ENCODE peak calls at places on chromosomes 1 and 21, in seven cellular contexts. One of them, this sample, is unnamed.

GRCh38 chr21:28207776-28208175 is 784.9 kb downstream of the LTN1 start:
- DNase-seq in cardiac fibroblast: peak
- DNase-seq in pancreas: no peak
- DNase-seq in fibroblast of mammary gland: peak
- DNase-seq in fibroblast of lung: peak
- DNase-seq in uterus: no peak
- DNase-seq in AG09309: peak
- DNase-seq in this sample: no peak

GRCh38 chr1:208216062-208216461 is 28.1 kb downstream of the PLXNA2 start:
- DNase-seq in AG09309: no peak
- DNase-seq in pancreas: no peak
- DNase-seq in fibroblast of mammary gland: peak
- DNase-seq in uterus: no peak
- DNase-seq in fibroblast of lung: peak
- DNase-seq in cardiac fibroblast: peak
- DNase-seq in this sample: no peak

GRCh38 chr1:58922302-58923089 is 138.6 kb upstream of the JUN start:
- DNase-seq in AG09309: no peak
- DNase-seq in cardiac fibroblast: peak
- DNase-seq in fibroblast of mammary gland: peak
- DNase-seq in pancreas: peak
- DNase-seq in fibroblast of lung: peak
- DNase-seq in uterus: peak
- DNase-seq in this sample: no peak

GRCh38 chr21:45335761-45336534 is 48.3 kb upstream of the POFUT2 start:
- DNase-seq in fibroblast of lung: no peak
- DNase-seq in cardiac fibroblast: no peak
- DNase-seq in fibroblast of mammary gland: no peak
- DNase-seq in pancreas: no peak
- DNase-seq in uterus: no peak
- DNase-seq in AG09309: no peak
- DNase-seq in this sample: no peak

GRCh38 chr1:155174334-155175280 is 958 bp downstream of the TRIM46 start:
- DNase-seq in fibroblast of lung: peak
- DNase-seq in AG09309: no peak
- DNase-seq in uterus: no peak
- DNase-seq in fibroblast of mammary gland: peak
- DNase-seq in cardiac fibroblast: peak
- DNase-seq in pancreas: no peak
- DNase-seq in this sample: no peak

GRCh38 chr1:207890136-207890738 is 20.7 kb downstream of the CD34 start:
- DNase-seq in fibroblast of mammary gland: peak
- DNase-seq in cardiac fibroblast: peak
- DNase-seq in uterus: peak
- DNase-seq in pancreas: peak
- DNase-seq in AG09309: peak
- DNase-seq in fibroblast of lung: peak
- DNase-seq in this sample: no peak

GRCh38 chr21:41366522-41367151 is 4.8 kb downstream of the MX2 start:
- DNase-seq in fibroblast of lung: peak
- DNase-seq in AG09309: peak
- DNase-seq in cardiac fibroblast: peak
- DNase-seq in pancreas: peak
- DNase-seq in fibroblast of mammary gland: peak
- DNase-seq in uterus: no peak
- DNase-seq in this sample: peak

GRCh38 chr1:186659946-186660472 is 20.2 kb downstream of the PTGS2 start:
- DNase-seq in fibroblast of lung: no peak
- DNase-seq in fibroblast of mammary gland: no peak
- DNase-seq in cardiac fibroblast: no peak
- DNase-seq in uterus: no peak
- DNase-seq in pancreas: no peak
- DNase-seq in AG09309: no peak
- DNase-seq in this sample: no peak

GRCh38 chr1:240491156-240491555 is 120.8 kb downstream of the GREM2 start:
- DNase-seq in fibroblast of mammary gland: peak
- DNase-seq in AG09309: no peak
- DNase-seq in fibroblast of lung: peak
- DNase-seq in pancreas: no peak
- DNase-seq in cardiac fibroblast: peak
- DNase-seq in uterus: no peak
- DNase-seq in this sample: no peak

GRCh38 chr1:150473659-150474058 is 13.6 kb upstream of the TARS2 start:
- DNase-seq in cardiac fibroblast: no peak
- DNase-seq in uterus: peak
- DNase-seq in pancreas: no peak
- DNase-seq in fibroblast of lung: no peak
- DNase-seq in fibroblast of mammary gland: no peak
- DNase-seq in AG09309: no peak
- DNase-seq in this sample: peak

GRCh38 chr1:204094262-204095247 is 21.6 kb downstream of the SOX13 start:
- DNase-seq in fibroblast of mammary gland: no peak
- DNase-seq in AG09309: no peak
- DNase-seq in pancreas: no peak
- DNase-seq in fibroblast of lung: no peak
- DNase-seq in uterus: no peak
- DNase-seq in cardiac fibroblast: no peak
- DNase-seq in this sample: no peak

GRCh38 chr1:157834430-157834829 is 7.2 kb downstream of the CD5L start:
- DNase-seq in fibroblast of mammary gland: no peak
- DNase-seq in fibroblast of lung: no peak
- DNase-seq in pancreas: no peak
- DNase-seq in AG09309: no peak
- DNase-seq in cardiac fibroblast: no peak
- DNase-seq in uterus: no peak
- DNase-seq in this sample: no peak

DNA sequence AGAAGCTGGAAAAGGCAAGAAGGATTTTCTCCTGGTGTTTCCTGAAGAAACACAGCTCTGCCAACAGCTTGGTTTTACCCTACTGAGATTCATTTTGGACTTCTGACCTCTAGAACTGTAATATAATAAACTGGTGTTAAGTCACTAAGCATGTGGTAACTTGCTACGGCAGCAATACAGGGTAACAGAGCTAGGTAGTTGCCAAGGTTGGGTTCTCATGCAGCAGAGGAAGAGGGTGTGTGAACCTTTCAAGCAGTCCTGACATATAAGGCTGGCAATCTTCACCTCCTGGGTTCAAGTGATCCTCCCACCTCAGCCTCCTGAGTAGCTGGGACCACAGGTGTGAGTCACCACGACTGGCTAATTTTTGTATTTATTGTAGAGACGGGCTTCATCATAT is 36.0 kb downstream of the GNG4 start:
- DNase-seq in AG09309: no peak
- DNase-seq in pancreas: no peak
- DNase-seq in fibroblast of mammary gland: no peak
- DNase-seq in fibroblast of lung: no peak
- DNase-seq in cardiac fibroblast: no peak
- DNase-seq in uterus: no peak
- DNase-seq in this sample: no peak
- TF ChIP-seq CTCF in AG09309: no peak
- TF ChIP-seq CTCF in pancreas: no peak
- TF ChIP-seq CTCF in fibroblast of mammary gland: no peak
- TF ChIP-seq CTCF in fibroblast of lung: no peak
- TF ChIP-seq CTCF in cardiac fibroblast: no peak
- TF ChIP-seq CTCF in uterus: no peak
- TF ChIP-seq CTCF in this sample: no peak

GRCh38 chr1:182601926-182602325 is 2.3 kb downstream of the RGS16 start:
- DNase-seq in pancreas: no peak
- DNase-seq in uterus: no peak
- DNase-seq in fibroblast of mammary gland: no peak
- DNase-seq in fibroblast of lung: no peak
- DNase-seq in AG09309: no peak
- DNase-seq in cardiac fibroblast: no peak
- DNase-seq in this sample: no peak

GRCh38 chr1:182600745-182601415 is 3.3 kb downstream of the RGS16 start:
- DNase-seq in AG09309: no peak
- DNase-seq in fibroblast of lung: no peak
- DNase-seq in fibroblast of mammary gland: no peak
- DNase-seq in pancreas: no peak
- DNase-seq in cardiac fibroblast: no peak
- DNase-seq in uterus: no peak
- DNase-seq in this sample: no peak

GRCh38 chr1:182600036-182600713 is 4.0 kb downstream of the RGS16 start:
- DNase-seq in fibroblast of lung: no peak
- DNase-seq in uterus: no peak
- DNase-seq in fibroblast of mammary gland: no peak
- DNase-seq in pancreas: no peak
- DNase-seq in AG09309: no peak
- DNase-seq in cardiac fibroblast: no peak
- DNase-seq in this sample: no peak

GRCh38 chr1:182602945-182603645 is 1.1 kb downstream of the RGS16 start:
- DNase-seq in pancreas: no peak
- DNase-seq in uterus: no peak
- DNase-seq in fibroblast of lung: no peak
- DNase-seq in cardiac fibroblast: no peak
- DNase-seq in AG09309: no peak
- DNase-seq in fibroblast of mammary gland: no peak
- DNase-seq in this sample: no peak

GRCh38 chr1:182601416-182601786 is 2.8 kb downstream of the RGS16 start:
- DNase-seq in cardiac fibroblast: peak
- DNase-seq in pancreas: peak
- DNase-seq in uterus: peak
- DNase-seq in fibroblast of mammary gland: peak
- DNase-seq in fibroblast of lung: peak
- DNase-seq in AG09309: no peak
- DNase-seq in this sample: peak
- H3K4me3 ChIP-seq in cardiac fibroblast: no peak
- H3K4me3 ChIP-seq in pancreas: no peak
- H3K4me3 ChIP-seq in uterus: no peak
- H3K4me3 ChIP-seq in fibroblast of mammary gland: no peak
- H3K4me3 ChIP-seq in fibroblast of lung: no peak
- H3K4me3 ChIP-seq in AG09309: no peak
- H3K4me3 ChIP-seq in this sample: no peak

DNA sequence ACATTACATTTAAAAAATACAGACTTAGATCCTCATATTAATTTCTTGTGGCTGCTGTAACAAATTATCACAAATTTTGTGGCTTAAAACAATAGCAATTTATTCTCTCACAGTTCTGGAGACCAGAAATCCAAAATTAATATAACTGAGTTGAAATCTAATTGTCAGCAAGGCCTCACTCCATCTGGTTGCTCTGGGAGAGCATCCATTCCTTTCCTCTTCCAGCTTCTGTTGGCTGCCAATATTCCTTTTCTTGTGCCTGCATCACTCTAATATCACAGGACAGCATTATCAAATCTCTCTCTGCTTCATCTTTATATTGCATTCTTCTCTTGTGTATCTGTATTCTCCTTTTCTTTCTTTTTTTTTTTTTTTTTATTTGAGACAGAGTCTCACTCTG is 9.3 kb downstream of the SLC35A3 start:
- DNase-seq in uterus: no peak
- DNase-seq in AG09309: no peak
- DNase-seq in cardiac fibroblast: no peak
- DNase-seq in fibroblast of mammary gland: no peak
- DNase-seq in pancreas: no peak
- DNase-seq in fibroblast of lung: no peak
- DNase-seq in this sample: no peak
- TF ChIP-seq CTCF in uterus: no peak
- TF ChIP-seq CTCF in AG09309: no peak
- TF ChIP-seq CTCF in cardiac fibroblast: no peak
- TF ChIP-seq CTCF in fibroblast of mammary gland: no peak
- TF ChIP-seq CTCF in pancreas: no peak
- TF ChIP-seq CTCF in fibroblast of lung: no peak
- TF ChIP-seq CTCF in this sample: no peak

GRCh38 chr1:235908742-235909520 is 42.2 kb upstream of the LYST start:
- DNase-seq in fibroblast of lung: peak
- DNase-seq in AG09309: peak
- DNase-seq in uterus: no peak
- DNase-seq in fibroblast of mammary gland: peak
- DNase-seq in cardiac fibroblast: peak
- DNase-seq in pancreas: no peak
- DNase-seq in this sample: no peak

GRCh38 chr1:235907897-235908240 is 41.2 kb upstream of the LYST start:
- DNase-seq in fibroblast of mammary gland: no peak
- DNase-seq in AG09309: no peak
- DNase-seq in fibroblast of lung: no peak
- DNase-seq in pancreas: no peak
- DNase-seq in cardiac fibroblast: no peak
- DNase-seq in uterus: no peak
- DNase-seq in this sample: no peak

GRCh38 chr1:235910357-235911299 is 43.9 kb upstream of the LYST start:
- DNase-seq in fibroblast of mammary gland: peak
- DNase-seq in cardiac fibroblast: peak
- DNase-seq in fibroblast of lung: peak
- DNase-seq in uterus: peak
- DNase-seq in AG09309: peak
- DNase-seq in pancreas: no peak
- DNase-seq in this sample: no peak

GRCh38 chr1:235906436-235906835 is 39.7 kb upstream of the LYST start:
- DNase-seq in AG09309: no peak
- DNase-seq in uterus: no peak
- DNase-seq in fibroblast of lung: no peak
- DNase-seq in pancreas: no peak
- DNase-seq in fibroblast of mammary gland: no peak
- DNase-seq in cardiac fibroblast: no peak
- DNase-seq in this sample: no peak

GRCh38 chr1:235907187-235907896 is 40.6 kb upstream of the LYST start:
- DNase-seq in pancreas: no peak
- DNase-seq in fibroblast of mammary gland: no peak
- DNase-seq in fibroblast of lung: no peak
- DNase-seq in uterus: no peak
- DNase-seq in cardiac fibroblast: no peak
- DNase-seq in AG09309: no peak
- DNase-seq in this sample: no peak
- H3K4me3 ChIP-seq in pancreas: no peak
- H3K4me3 ChIP-seq in fibroblast of mammary gland: no peak
- H3K4me3 ChIP-seq in fibroblast of lung: no peak
- H3K4me3 ChIP-seq in uterus: no peak
- H3K4me3 ChIP-seq in cardiac fibroblast: no peak
- H3K4me3 ChIP-seq in AG09309: no peak
- H3K4me3 ChIP-seq in this sample: no peak

This sample was measured in LNCaP clone FGC.